ENCODE peak calls at places on chromosomes 11 and 22, in six cellular contexts. One of them, this sample, is unnamed.

GRCh38 chr22:41781508-41781906 is 19.0 kb upstream of the CCDC134 start:
- DNase-seq in left cardiac atrium: no peak
- DNase-seq in activated effector memory CD4-positive, alpha-beta T cell treated with anti-CD3 and anti-CD28 coated beads, Interleukin-2, amount 50 U/mL, for 16 hours: peak
- DNase-seq in NCI-H460: no peak
- DNase-seq in activated naive CD4-positive, alpha-beta T cell: no peak
- DNase-seq in stimulated activated CD4-positive, alpha-beta T cell treated with anti-CD3 and anti-CD28 coated beads, Interleukin-12 subunit alpha, Interleukin-12 subunit beta, amount 100 ng/mL, for 48 hours: no peak
- DNase-seq in this sample: no peak

GRCh38 chr11:26234451-26234850 is 97.5 kb upstream of the ANO3 start:
- DNase-seq in stimulated activated CD4-positive, alpha-beta T cell treated with anti-CD3 and anti-CD28 coated beads, Interleukin-12 subunit alpha, Interleukin-12 subunit beta, amount 100 ng/mL, for 48 hours: no peak
- DNase-seq in activated effector memory CD4-positive, alpha-beta T cell treated with anti-CD3 and anti-CD28 coated beads, Interleukin-2, amount 50 U/mL, for 16 hours: no peak
- DNase-seq in left cardiac atrium: no peak
- DNase-seq in NCI-H460: no peak
- DNase-seq in activated naive CD4-positive, alpha-beta T cell: no peak
- DNase-seq in this sample: no peak

GRCh38 chr11:109869536-109869935 is 223.7 kb upstream of the ZC3H12C start:
- DNase-seq in activated naive CD4-positive, alpha-beta T cell: no peak
- DNase-seq in left cardiac atrium: no peak
- DNase-seq in stimulated activated CD4-positive, alpha-beta T cell treated with anti-CD3 and anti-CD28 coated beads, Interleukin-12 subunit alpha, Interleukin-12 subunit beta, amount 100 ng/mL, for 48 hours: no peak
- DNase-seq in NCI-H460: no peak
- DNase-seq in activated effector memory CD4-positive, alpha-beta T cell treated with anti-CD3 and anti-CD28 coated beads, Interleukin-2, amount 50 U/mL, for 16 hours: no peak
- DNase-seq in this sample: no peak

GRCh38 chr11:78034623-78035022 is 11.5 kb upstream of the KCTD14 start:
- DNase-seq in activated naive CD4-positive, alpha-beta T cell: no peak
- DNase-seq in activated effector memory CD4-positive, alpha-beta T cell treated with anti-CD3 and anti-CD28 coated beads, Interleukin-2, amount 50 U/mL, for 16 hours: no peak
- DNase-seq in left cardiac atrium: no peak
- DNase-seq in stimulated activated CD4-positive, alpha-beta T cell treated with anti-CD3 and anti-CD28 coated beads, Interleukin-12 subunit alpha, Interleukin-12 subunit beta, amount 100 ng/mL, for 48 hours: no peak
- DNase-seq in NCI-H460: no peak
- DNase-seq in this sample: no peak

GRCh38 chr11:95599959-95600586 is 189.5 kb downstream of the FAM76B start:
- DNase-seq in activated effector memory CD4-positive, alpha-beta T cell treated with anti-CD3 and anti-CD28 coated beads, Interleukin-2, amount 50 U/mL, for 16 hours: no peak
- DNase-seq in stimulated activated CD4-positive, alpha-beta T cell treated with anti-CD3 and anti-CD28 coated beads, Interleukin-12 subunit alpha, Interleukin-12 subunit beta, amount 100 ng/mL, for 48 hours: no peak
- DNase-seq in left cardiac atrium: no peak
- DNase-seq in activated naive CD4-positive, alpha-beta T cell: no peak
- DNase-seq in NCI-H460: no peak
- DNase-seq in this sample: no peak

GRCh38 chr11:5753943-5754342 is at the start of gene OR52N4:
- DNase-seq in stimulated activated CD4-positive, alpha-beta T cell treated with anti-CD3 and anti-CD28 coated beads, Interleukin-12 subunit alpha, Interleukin-12 subunit beta, amount 100 ng/mL, for 48 hours: no peak
- DNase-seq in activated naive CD4-positive, alpha-beta T cell: no peak
- DNase-seq in NCI-H460: no peak
- DNase-seq in activated effector memory CD4-positive, alpha-beta T cell treated with anti-CD3 and anti-CD28 coated beads, Interleukin-2, amount 50 U/mL, for 16 hours: no peak
- DNase-seq in left cardiac atrium: no peak
- DNase-seq in this sample: no peak

GRCh38 chr11:59611570-59612565 is 3.7 kb downstream of the OSBP start:
- DNase-seq in activated naive CD4-positive, alpha-beta T cell: no peak
- DNase-seq in stimulated activated CD4-positive, alpha-beta T cell treated with anti-CD3 and anti-CD28 coated beads, Interleukin-12 subunit alpha, Interleukin-12 subunit beta, amount 100 ng/mL, for 48 hours: no peak
- DNase-seq in NCI-H460: no peak
- DNase-seq in left cardiac atrium: no peak
- DNase-seq in activated effector memory CD4-positive, alpha-beta T cell treated with anti-CD3 and anti-CD28 coated beads, Interleukin-2, amount 50 U/mL, for 16 hours: no peak
- DNase-seq in this sample: no peak

GRCh38 chr22:16959345-16959930 is 48.6 kb downstream of the GAB4 start:
- DNase-seq in activated effector memory CD4-positive, alpha-beta T cell treated with anti-CD3 and anti-CD28 coated beads, Interleukin-2, amount 50 U/mL, for 16 hours: no peak
- DNase-seq in NCI-H460: no peak
- DNase-seq in left cardiac atrium: no peak
- DNase-seq in activated naive CD4-positive, alpha-beta T cell: no peak
- DNase-seq in stimulated activated CD4-positive, alpha-beta T cell treated with anti-CD3 and anti-CD28 coated beads, Interleukin-12 subunit alpha, Interleukin-12 subunit beta, amount 100 ng/mL, for 48 hours: no peak
- DNase-seq in this sample: no peak

GRCh38 chr22:46806789-46807188 is 44.3 kb downstream of the TBC1D22A start:
- DNase-seq in stimulated activated CD4-positive, alpha-beta T cell treated with anti-CD3 and anti-CD28 coated beads, Interleukin-12 subunit alpha, Interleukin-12 subunit beta, amount 100 ng/mL, for 48 hours: no peak
- DNase-seq in NCI-H460: no peak
- DNase-seq in left cardiac atrium: no peak
- DNase-seq in activated effector memory CD4-positive, alpha-beta T cell treated with anti-CD3 and anti-CD28 coated beads, Interleukin-2, amount 50 U/mL, for 16 hours: no peak
- DNase-seq in activated naive CD4-positive, alpha-beta T cell: no peak
- DNase-seq in this sample: no peak

GRCh38 chr11:12888525-12889158 is 120.5 kb upstream of the RASSF10 start:
- DNase-seq in activated naive CD4-positive, alpha-beta T cell: peak
- DNase-seq in left cardiac atrium: peak
- DNase-seq in NCI-H460: peak
- DNase-seq in activated effector memory CD4-positive, alpha-beta T cell treated with anti-CD3 and anti-CD28 coated beads, Interleukin-2, amount 50 U/mL, for 16 hours: peak
- DNase-seq in stimulated activated CD4-positive, alpha-beta T cell treated with anti-CD3 and anti-CD28 coated beads, Interleukin-12 subunit alpha, Interleukin-12 subunit beta, amount 100 ng/mL, for 48 hours: peak
- DNase-seq in this sample: peak

GRCh38 chr22:33897621-33897910 is 22.7 kb downstream of the LARGE1 start:
- DNase-seq in left cardiac atrium: no peak
- DNase-seq in activated naive CD4-positive, alpha-beta T cell: no peak
- DNase-seq in activated effector memory CD4-positive, alpha-beta T cell treated with anti-CD3 and anti-CD28 coated beads, Interleukin-2, amount 50 U/mL, for 16 hours: no peak
- DNase-seq in NCI-H460: no peak
- DNase-seq in stimulated activated CD4-positive, alpha-beta T cell treated with anti-CD3 and anti-CD28 coated beads, Interleukin-12 subunit alpha, Interleukin-12 subunit beta, amount 100 ng/mL, for 48 hours: no peak
- DNase-seq in this sample: no peak

GRCh38 chr11:1742869-1743586 is 7.4 kb downstream of the IFITM10 start:
- DNase-seq in activated naive CD4-positive, alpha-beta T cell: no peak
- DNase-seq in NCI-H460: no peak
- DNase-seq in stimulated activated CD4-positive, alpha-beta T cell treated with anti-CD3 and anti-CD28 coated beads, Interleukin-12 subunit alpha, Interleukin-12 subunit beta, amount 100 ng/mL, for 48 hours: no peak
- DNase-seq in activated effector memory CD4-positive, alpha-beta T cell treated with anti-CD3 and anti-CD28 coated beads, Interleukin-2, amount 50 U/mL, for 16 hours: no peak
- DNase-seq in left cardiac atrium: no peak
- DNase-seq in this sample: no peak

GRCh38 chr11:118410055-118410745 is 8.8 kb downstream of the ATP5MG start:
- DNase-seq in stimulated activated CD4-positive, alpha-beta T cell treated with anti-CD3 and anti-CD28 coated beads, Interleukin-12 subunit alpha, Interleukin-12 subunit beta, amount 100 ng/mL, for 48 hours: no peak
- DNase-seq in activated effector memory CD4-positive, alpha-beta T cell treated with anti-CD3 and anti-CD28 coated beads, Interleukin-2, amount 50 U/mL, for 16 hours: no peak
- DNase-seq in left cardiac atrium: no peak
- DNase-seq in NCI-H460: no peak
- DNase-seq in activated naive CD4-positive, alpha-beta T cell: no peak
- DNase-seq in this sample: no peak

GRCh38 chr22:44955102-44955501 is 54.7 kb downstream of the PHF21B start:
- DNase-seq in left cardiac atrium: no peak
- DNase-seq in activated effector memory CD4-positive, alpha-beta T cell treated with anti-CD3 and anti-CD28 coated beads, Interleukin-2, amount 50 U/mL, for 16 hours: no peak
- DNase-seq in NCI-H460: no peak
- DNase-seq in stimulated activated CD4-positive, alpha-beta T cell treated with anti-CD3 and anti-CD28 coated beads, Interleukin-12 subunit alpha, Interleukin-12 subunit beta, amount 100 ng/mL, for 48 hours: no peak
- DNase-seq in activated naive CD4-positive, alpha-beta T cell: no peak
- DNase-seq in this sample: no peak

GRCh38 chr11:66727883-66728759 is 895 bp downstream of the SPTBN2 start:
- DNase-seq in stimulated activated CD4-positive, alpha-beta T cell treated with anti-CD3 and anti-CD28 coated beads, Interleukin-12 subunit alpha, Interleukin-12 subunit beta, amount 100 ng/mL, for 48 hours: no peak
- DNase-seq in activated naive CD4-positive, alpha-beta T cell: no peak
- DNase-seq in NCI-H460: no peak
- DNase-seq in activated effector memory CD4-positive, alpha-beta T cell treated with anti-CD3 and anti-CD28 coated beads, Interleukin-2, amount 50 U/mL, for 16 hours: peak
- DNase-seq in left cardiac atrium: no peak
- DNase-seq in this sample: peak

GRCh38 chr11:120811731-120812130 is 212.2 kb upstream of the TBCEL start:
- DNase-seq in stimulated activated CD4-positive, alpha-beta T cell treated with anti-CD3 and anti-CD28 coated beads, Interleukin-12 subunit alpha, Interleukin-12 subunit beta, amount 100 ng/mL, for 48 hours: no peak
- DNase-seq in activated effector memory CD4-positive, alpha-beta T cell treated with anti-CD3 and anti-CD28 coated beads, Interleukin-2, amount 50 U/mL, for 16 hours: no peak
- DNase-seq in NCI-H460: no peak
- DNase-seq in left cardiac atrium: no peak
- DNase-seq in activated naive CD4-positive, alpha-beta T cell: no peak
- DNase-seq in this sample: no peak

GRCh38 chr11:2096919-2097301 is 42.3 kb downstream of the IGF2 start:
- DNase-seq in left cardiac atrium: no peak
- DNase-seq in activated effector memory CD4-positive, alpha-beta T cell treated with anti-CD3 and anti-CD28 coated beads, Interleukin-2, amount 50 U/mL, for 16 hours: peak
- DNase-seq in stimulated activated CD4-positive, alpha-beta T cell treated with anti-CD3 and anti-CD28 coated beads, Interleukin-12 subunit alpha, Interleukin-12 subunit beta, amount 100 ng/mL, for 48 hours: no peak
- DNase-seq in NCI-H460: no peak
- DNase-seq in activated naive CD4-positive, alpha-beta T cell: no peak
- DNase-seq in this sample: no peak

GRCh38 chr11:19864141-19865120 is 151.8 kb downstream of the NAV2 start:
- DNase-seq in stimulated activated CD4-positive, alpha-beta T cell treated with anti-CD3 and anti-CD28 coated beads, Interleukin-12 subunit alpha, Interleukin-12 subunit beta, amount 100 ng/mL, for 48 hours: no peak
- DNase-seq in activated effector memory CD4-positive, alpha-beta T cell treated with anti-CD3 and anti-CD28 coated beads, Interleukin-2, amount 50 U/mL, for 16 hours: no peak
- DNase-seq in NCI-H460: no peak
- DNase-seq in activated naive CD4-positive, alpha-beta T cell: no peak
- DNase-seq in left cardiac atrium: no peak
- DNase-seq in this sample: peak

GRCh38 chr11:34651551-34651950 is 30.7 kb downstream of the EHF start:
- DNase-seq in activated naive CD4-positive, alpha-beta T cell: no peak
- DNase-seq in activated effector memory CD4-positive, alpha-beta T cell treated with anti-CD3 and anti-CD28 coated beads, Interleukin-2, amount 50 U/mL, for 16 hours: no peak
- DNase-seq in stimulated activated CD4-positive, alpha-beta T cell treated with anti-CD3 and anti-CD28 coated beads, Interleukin-12 subunit alpha, Interleukin-12 subunit beta, amount 100 ng/mL, for 48 hours: no peak
- DNase-seq in left cardiac atrium: no peak
- DNase-seq in NCI-H460: no peak
- DNase-seq in this sample: no peak

GRCh38 chr11:119421941-119422504 is 949 bp downstream of the THY1 start:
- DNase-seq in activated effector memory CD4-positive, alpha-beta T cell treated with anti-CD3 and anti-CD28 coated beads, Interleukin-2, amount 50 U/mL, for 16 hours: no peak
- DNase-seq in left cardiac atrium: peak
- DNase-seq in NCI-H460: no peak
- DNase-seq in stimulated activated CD4-positive, alpha-beta T cell treated with anti-CD3 and anti-CD28 coated beads, Interleukin-12 subunit alpha, Interleukin-12 subunit beta, amount 100 ng/mL, for 48 hours: no peak
- DNase-seq in activated naive CD4-positive, alpha-beta T cell: no peak
- DNase-seq in this sample: peak

GRCh38 chr11:33622806-33623205 is 77.8 kb downstream of the C11orf91 start:
- DNase-seq in stimulated activated CD4-positive, alpha-beta T cell treated with anti-CD3 and anti-CD28 coated beads, Interleukin-12 subunit alpha, Interleukin-12 subunit beta, amount 100 ng/mL, for 48 hours: no peak
- DNase-seq in left cardiac atrium: no peak
- DNase-seq in activated naive CD4-positive, alpha-beta T cell: no peak
- DNase-seq in activated effector memory CD4-positive, alpha-beta T cell treated with anti-CD3 and anti-CD28 coated beads, Interleukin-2, amount 50 U/mL, for 16 hours: no peak
- DNase-seq in NCI-H460: no peak
- DNase-seq in this sample: no peak

GRCh38 chr11:116207349-116207748 is 565.4 kb downstream of the BUD13 start:
- DNase-seq in activated effector memory CD4-positive, alpha-beta T cell treated with anti-CD3 and anti-CD28 coated beads, Interleukin-2, amount 50 U/mL, for 16 hours: peak
- DNase-seq in NCI-H460: no peak
- DNase-seq in left cardiac atrium: no peak
- DNase-seq in activated naive CD4-positive, alpha-beta T cell: no peak
- DNase-seq in stimulated activated CD4-positive, alpha-beta T cell treated with anti-CD3 and anti-CD28 coated beads, Interleukin-12 subunit alpha, Interleukin-12 subunit beta, amount 100 ng/mL, for 48 hours: no peak
- DNase-seq in this sample: no peak

GRCh38 chr11:114291847-114292680 is 4.1 kb upstream of the NNMT start:
- DNase-seq in stimulated activated CD4-positive, alpha-beta T cell treated with anti-CD3 and anti-CD28 coated beads, Interleukin-12 subunit alpha, Interleukin-12 subunit beta, amount 100 ng/mL, for 48 hours: no peak
- DNase-seq in activated effector memory CD4-positive, alpha-beta T cell treated with anti-CD3 and anti-CD28 coated beads, Interleukin-2, amount 50 U/mL, for 16 hours: no peak
- DNase-seq in left cardiac atrium: no peak
- DNase-seq in NCI-H460: no peak
- DNase-seq in activated naive CD4-positive, alpha-beta T cell: no peak
- DNase-seq in this sample: no peak

GRCh38 chr11:60916669-60917206 is 2.8 kb downstream of the TMEM109 start:
- DNase-seq in activated effector memory CD4-positive, alpha-beta T cell treated with anti-CD3 and anti-CD28 coated beads, Interleukin-2, amount 50 U/mL, for 16 hours: peak
- DNase-seq in NCI-H460: no peak
- DNase-seq in stimulated activated CD4-positive, alpha-beta T cell treated with anti-CD3 and anti-CD28 coated beads, Interleukin-12 subunit alpha, Interleukin-12 subunit beta, amount 100 ng/mL, for 48 hours: no peak
- DNase-seq in activated naive CD4-positive, alpha-beta T cell: no peak
- DNase-seq in left cardiac atrium: no peak
- DNase-seq in this sample: peak

GRCh38 chr11:95352733-95353346 is 121.8 kb upstream of the SESN3 start:
- DNase-seq in activated effector memory CD4-positive, alpha-beta T cell treated with anti-CD3 and anti-CD28 coated beads, Interleukin-2, amount 50 U/mL, for 16 hours: no peak
- DNase-seq in left cardiac atrium: no peak
- DNase-seq in stimulated activated CD4-positive, alpha-beta T cell treated with anti-CD3 and anti-CD28 coated beads, Interleukin-12 subunit alpha, Interleukin-12 subunit beta, amount 100 ng/mL, for 48 hours: no peak
- DNase-seq in activated naive CD4-positive, alpha-beta T cell: no peak
- DNase-seq in NCI-H460: no peak
- DNase-seq in this sample: no peak

GRCh38 chr11:119567667-119568582 is 145.0 kb upstream of the THY1 start:
- DNase-seq in left cardiac atrium: no peak
- DNase-seq in activated effector memory CD4-positive, alpha-beta T cell treated with anti-CD3 and anti-CD28 coated beads, Interleukin-2, amount 50 U/mL, for 16 hours: no peak
- DNase-seq in activated naive CD4-positive, alpha-beta T cell: no peak
- DNase-seq in NCI-H460: peak
- DNase-seq in stimulated activated CD4-positive, alpha-beta T cell treated with anti-CD3 and anti-CD28 coated beads, Interleukin-12 subunit alpha, Interleukin-12 subunit beta, amount 100 ng/mL, for 48 hours: no peak
- DNase-seq in this sample: peak

GRCh38 chr11:94132152-94132558 is 3.5 kb downstream of the PANX1 start:
- DNase-seq in left cardiac atrium: peak
- DNase-seq in stimulated activated CD4-positive, alpha-beta T cell treated with anti-CD3 and anti-CD28 coated beads, Interleukin-12 subunit alpha, Interleukin-12 subunit beta, amount 100 ng/mL, for 48 hours: no peak
- DNase-seq in activated effector memory CD4-positive, alpha-beta T cell treated with anti-CD3 and anti-CD28 coated beads, Interleukin-2, amount 50 U/mL, for 16 hours: no peak
- DNase-seq in NCI-H460: no peak
- DNase-seq in activated naive CD4-positive, alpha-beta T cell: no peak
- DNase-seq in this sample: peak

GRCh38 chr11:77879218-77879617 is 58.3 kb downstream of the AAMDC start:
- DNase-seq in left cardiac atrium: peak
- DNase-seq in NCI-H460: no peak
- DNase-seq in stimulated activated CD4-positive, alpha-beta T cell treated with anti-CD3 and anti-CD28 coated beads, Interleukin-12 subunit alpha, Interleukin-12 subunit beta, amount 100 ng/mL, for 48 hours: no peak
- DNase-seq in activated naive CD4-positive, alpha-beta T cell: no peak
- DNase-seq in activated effector memory CD4-positive, alpha-beta T cell treated with anti-CD3 and anti-CD28 coated beads, Interleukin-2, amount 50 U/mL, for 16 hours: no peak
- DNase-seq in this sample: no peak

GRCh38 chr22:44624689-44625420 is 77.1 kb upstream of the PRR5 start:
- DNase-seq in activated effector memory CD4-positive, alpha-beta T cell treated with anti-CD3 and anti-CD28 coated beads, Interleukin-2, amount 50 U/mL, for 16 hours: no peak
- DNase-seq in NCI-H460: no peak
- DNase-seq in stimulated activated CD4-positive, alpha-beta T cell treated with anti-CD3 and anti-CD28 coated beads, Interleukin-12 subunit alpha, Interleukin-12 subunit beta, amount 100 ng/mL, for 48 hours: no peak
- DNase-seq in activated naive CD4-positive, alpha-beta T cell: no peak
- DNase-seq in left cardiac atrium: no peak
- DNase-seq in this sample: no peak

GRCh38 chr22:39383841-39384625 is 15.5 kb upstream of the TAB1 start:
- DNase-seq in activated effector memory CD4-positive, alpha-beta T cell treated with anti-CD3 and anti-CD28 coated beads, Interleukin-2, amount 50 U/mL, for 16 hours: no peak
- DNase-seq in stimulated activated CD4-positive, alpha-beta T cell treated with anti-CD3 and anti-CD28 coated beads, Interleukin-12 subunit alpha, Interleukin-12 subunit beta, amount 100 ng/mL, for 48 hours: no peak
- DNase-seq in activated naive CD4-positive, alpha-beta T cell: no peak
- DNase-seq in left cardiac atrium: no peak
- DNase-seq in NCI-H460: no peak
- DNase-seq in this sample: no peak

GRCh38 chr11:75583710-75584658 is 21.9 kb downstream of the SERPINH1 start:
- DNase-seq in left cardiac atrium: peak
- DNase-seq in stimulated activated CD4-positive, alpha-beta T cell treated with anti-CD3 and anti-CD28 coated beads, Interleukin-12 subunit alpha, Interleukin-12 subunit beta, amount 100 ng/mL, for 48 hours: no peak
- DNase-seq in activated naive CD4-positive, alpha-beta T cell: no peak
- DNase-seq in activated effector memory CD4-positive, alpha-beta T cell treated with anti-CD3 and anti-CD28 coated beads, Interleukin-2, amount 50 U/mL, for 16 hours: no peak
- DNase-seq in NCI-H460: no peak
- DNase-seq in this sample: peak

GRCh38 chr11:57306941-57307598 is 17.7 kb downstream of the TNKS1BP1 start:
- DNase-seq in activated effector memory CD4-positive, alpha-beta T cell treated with anti-CD3 and anti-CD28 coated beads, Interleukin-2, amount 50 U/mL, for 16 hours: no peak
- DNase-seq in activated naive CD4-positive, alpha-beta T cell: no peak
- DNase-seq in stimulated activated CD4-positive, alpha-beta T cell treated with anti-CD3 and anti-CD28 coated beads, Interleukin-12 subunit alpha, Interleukin-12 subunit beta, amount 100 ng/mL, for 48 hours: no peak
- DNase-seq in NCI-H460: no peak
- DNase-seq in left cardiac atrium: no peak
- DNase-seq in this sample: no peak

This sample was measured in mesendoderm.